ENCODE peak calls at places on chromosomes 1 and 21, in five cellular contexts. J is K562, R is H1, S is GM12878, C is HepG2. X is an unnamed sample.
A peak's percentile ranks its signal among the peaks of the same experiment; 100 is the strongest.

GRCh38 chr1:43165765-43166164 is 6.3 kb downstream of the EBNA1BP2 start:
- DNase-seq in J (no peak), R (no peak), S (no peak), C (no peak), X (no peak)

GRCh38 chr1:245859510-245860114 is 647.5 kb downstream of the SMYD3 start:
- DNase-seq in J (no peak), R (no peak), S (no peak), C (no peak), X (no peak)

GRCh38 chr1:153768316-153769126 is 6.7 kb upstream of the SLC27A3 start:
- DNase-seq in J (no peak), R (no peak), S (no peak), C (peak; percentile 87), X (no peak)

GRCh38 chr1:13996334-13996733 is 296.3 kb downstream of the PRDM2 start:
- DNase-seq in J (no peak), R (peak; percentile 23), S (no peak), C (no peak), X (no peak)

GRCh38 chr1:22844621-22845020 is 128.0 kb downstream of the LACTBL1 start:
- DNase-seq in J (no peak), R (no peak), S (no peak), C (no peak), X (no peak)

GRCh38 chr1:9291914-9292360 is 757 bp upstream of the SPSB1 start:
- DNase-seq in J (no peak), R (no peak), S (no peak), C (peak; percentile 58), X (no peak)

GRCh38 chr21:41422546-41423372 is 3.3 kb upstream of the MX1 start:
- DNase-seq in J (no peak), R (no peak), S (no peak), C (no peak), X (no peak)

GRCh38 chr21:27261676-27262075 is 294.8 kb upstream of the ADAMTS5 start:
- DNase-seq in J (no peak), R (no peak), S (no peak), C (no peak), X (no peak)

GRCh38 chr1:99560192-99561040 is 85.5 kb upstream of the PALMD start:
- DNase-seq in J (no peak), R (no peak), S (no peak), C (no peak), X (no peak)

GRCh38 chr21:33495743-33496142 is 4.2 kb upstream of the DNAJC28 start:
- DNase-seq in J (no peak), R (no peak), S (no peak), C (no peak), X (no peak)

GRCh38 chr1:107782192-107782845 is 182.7 kb downstream of the VAV3 start:
- DNase-seq in J (peak; percentile 56), R (no peak), S (no peak), C (peak; percentile 43), X (peak; percentile 55)

GRCh38 chr1:113027008-113027407 is 46.0 kb upstream of the LRIG2 start:
- DNase-seq in J (no peak), R (no peak), S (no peak), C (peak; percentile 56), X (no peak)
- TF ChIP-seq GABPA in J (no peak), R (no peak), S (no peak), C (no peak), X (no peak)

GRCh38 chr1:203186446-203187305 is at the start of gene CHI3L1:
- DNase-seq in J (no peak), R (no peak), S (no peak), C (no peak), X (peak; percentile 94)

GRCh38 chr1:203189951-203190352 is 3.4 kb upstream of the CHI3L1 start:
- DNase-seq in J (no peak), R (no peak), S (no peak), C (no peak), X (no peak)

GRCh38 chr1:203188686-203189232 is 2.3 kb upstream of the CHI3L1 start:
- DNase-seq in J (no peak), R (no peak), S (no peak), C (no peak), X (no peak)

GRCh38 chr1:203187306-203188264 is 1.1 kb upstream of the CHI3L1 start:
- DNase-seq in J (no peak), R (no peak), S (no peak), C (no peak), X (no peak)

GRCh38 chr1:203190949-203191348 is 4.4 kb upstream of the CHI3L1 start:
- DNase-seq in J (no peak), R (no peak), S (no peak), C (no peak), X (no peak)
- H3K27me3 ChIP-seq in J (peaks cover 12% of the 10 kb centered on the region), R (no peaks in the 10 kb centered on the region), S (no peaks in the 10 kb centered on the region), C (peaks cover 10% of the 10 kb centered on the region), X (no peaks in the 10 kb centered on the region)

DNA sequence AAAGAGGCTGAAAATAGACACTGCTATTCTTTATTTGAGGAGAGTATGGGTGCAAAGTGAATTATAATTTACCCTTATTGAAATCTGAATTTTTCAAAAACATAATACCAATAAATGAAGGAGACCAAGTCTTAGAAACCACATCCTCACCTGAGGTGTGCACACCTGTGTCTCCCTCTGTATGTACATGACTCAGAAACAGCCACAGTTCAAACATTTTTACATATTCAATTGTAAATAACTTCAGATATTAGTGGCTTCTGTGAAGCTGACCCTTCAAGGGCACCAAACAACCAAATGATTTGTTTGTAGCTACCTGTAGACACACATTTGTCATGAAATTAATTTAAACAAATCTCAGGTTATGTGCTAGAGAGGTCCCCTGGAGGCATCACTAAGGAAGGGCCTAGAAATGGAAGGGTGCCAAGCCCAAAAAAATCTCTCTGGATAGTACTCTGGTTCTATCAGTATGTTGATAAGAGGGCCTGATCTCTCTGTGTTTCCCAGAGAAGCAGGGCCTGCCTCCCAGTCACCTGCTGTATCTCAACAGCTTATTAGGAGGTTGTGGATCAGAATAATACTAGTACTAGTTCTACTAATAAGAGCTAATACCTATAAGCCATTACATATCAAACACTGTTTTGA is 28.1 kb downstream of the ERI3 start:
- DNase-seq in J (no peak), R (no peak), S (no peak), C (no peak), X (no peak)
- TF ChIP-seq GABPA in J (no peak), R (no peak), S (no peak), C (no peak), X (no peak)

GRCh38 chr21:36159356-36159921 is 2.8 kb downstream of the DOP1B start:
- DNase-seq in J (no peak), R (no peak), S (no peak), C (no peak), X (peak; percentile 92)

GRCh38 chr21:36164427-36164784 is 7.8 kb downstream of the DOP1B start:
- DNase-seq in J (no peak), R (no peak), S (no peak), C (peak; percentile 86), X (no peak)

GRCh38 chr21:36162631-36163030 is 6.0 kb downstream of the DOP1B start:
- DNase-seq in J (no peak), R (no peak), S (no peak), C (no peak), X (no peak)

GRCh38 chr21:36163780-36164426 is 7.3 kb downstream of the DOP1B start:
- DNase-seq in J (no peak), R (no peak), S (no peak), C (no peak), X (peak; percentile 81)

DNA sequence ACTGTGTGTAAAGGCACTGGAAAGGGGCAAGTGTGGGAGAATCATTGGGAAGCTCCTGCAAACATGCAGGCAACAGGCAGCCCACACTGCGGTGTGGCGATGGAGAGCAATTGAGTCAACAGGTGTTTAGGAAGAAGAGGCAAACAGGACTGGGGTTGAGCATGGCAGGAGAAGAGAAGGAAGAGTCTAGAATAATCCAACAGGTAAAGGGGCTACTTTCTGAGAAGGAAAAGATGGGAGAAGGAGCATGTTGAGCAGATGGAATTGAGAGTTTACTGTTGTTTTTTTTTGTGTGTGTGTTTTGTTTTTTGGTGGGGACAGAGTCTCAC is 4.2 kb downstream of the DOP1B start:
- DNase-seq in J (no peak), R (no peak), S (no peak), C (no peak), X (no peak)
- H3K27me3 ChIP-seq in J (peaks cover 37% of the 10 kb centered on the region), R (peaks cover under 1% of the 10 kb centered on the region), S (no peaks in the 10 kb centered on the region), C (no peaks in the 10 kb centered on the region), X (no peaks in the 10 kb centered on the region)